ENCODE peak calls at places on chromosomes 2 and 18, in five cellular contexts. W is K562, R is HEK293T, C is HepG2, N is SK-N-SH. S is an unnamed sample.

GRCh38 chr2:8134105-8134903 is 547.6 kb upstream of the ID2 start:
- DNase-seq in R (no peak), N (no peak), C (peak), W (no peak), S (no peak)

GRCh38 chr18:40431071-40431998 is 1523.7 kb upstream of the PIK3C3 start:
- DNase-seq in N (no peak), R (peak), C (no peak), W (no peak), S (no peak)

GRCh38 chr2:233404227-233404626 is 49.9 kb downstream of the DGKD start:
- DNase-seq in R (peak), W (peak), C (peak), N (no peak), S (no peak)

GRCh38 chr2:118122768-118123335 is 34.6 kb downstream of the INSIG2 start:
- DNase-seq in N (no peak), C (no peak), R (no peak), W (no peak), S (peak)

GRCh38 chr18:39523281-39523680 is 1957.7 kb upstream of the CELF4 start:
- DNase-seq in N (no peak), C (peak), W (no peak), R (no peak), S (no peak)

GRCh38 chr2:12192762-12193161 is 446.3 kb downstream of the LPIN1 start:
- DNase-seq in N (no peak), R (no peak), W (no peak), C (no peak), S (no peak)

GRCh38 chr18:35236964-35237363 is 3.9 kb upstream of the ZNF397 start:
- DNase-seq in R (no peak), C (no peak), W (no peak), N (no peak), S (no peak)

GRCh38 chr2:24404582-24404981 is 44.2 kb upstream of the ITSN2 start:
- DNase-seq in C (no peak), W (no peak), R (no peak), N (no peak), S (no peak)

GRCh38 chr2:192307530-192307929 is 112.8 kb upstream of the TMEFF2 start:
- DNase-seq in W (no peak), C (no peak), N (no peak), R (no peak), S (no peak)

GRCh38 chr2:169038338-169038757 is 7.2 kb upstream of the ABCB11 start:
- DNase-seq in N (no peak), W (peak), C (no peak), R (no peak), S (peak)

GRCh38 chr2:39264733-39265132 is 21.0 kb upstream of the CDKL4 start:
- DNase-seq in W (no peak), R (peak), C (no peak), N (no peak), S (no peak)

GRCh38 chr18:34818069-34818468 is 108.0 kb downstream of the DTNA start:
- DNase-seq in W (no peak), R (no peak), N (no peak), C (no peak), S (no peak)

GRCh38 chr2:29215739-29216608 is 100.8 kb downstream of the CLIP4 start:
- DNase-seq in N (peak), W (no peak), R (no peak), C (no peak), S (no peak)

GRCh38 chr2:69097908-69098655 is 85.1 kb downstream of the ANTXR1 start:
- DNase-seq in N (no peak), C (no peak), W (peak), R (no peak), S (no peak)

GRCh38 chr18:32770181-32770650 is 2.6 kb downstream of the KLHL14 start:
- DNase-seq in W (no peak), N (peak), R (no peak), C (peak), S (no peak)

GRCh38 chr18:58605027-58606020 is 23.6 kb downstream of the ALPK2 start:
- DNase-seq in R (no peak), C (peak), N (no peak), W (no peak), S (peak)

GRCh38 chr18:23585007-23585871 is 1.1 kb downstream of the NPC1 start:
- DNase-seq in N (peak), W (peak), R (peak), C (peak), S (peak)

GRCh38 chr2:122749347-122749850 is 993.9 kb downstream of the TSN start:
- DNase-seq in C (no peak), R (no peak), N (no peak), W (no peak), S (no peak)

GRCh38 chr2:122737429-122738077 is 982.1 kb downstream of the TSN start:
- DNase-seq in N (no peak), R (no peak), W (no peak), C (no peak), S (peak)

GRCh38 chr2:239706407-239706806 is 305.6 kb upstream of the HDAC4 start:
- DNase-seq in N (no peak), R (no peak), W (no peak), C (no peak), S (no peak)

GRCh38 chr2:175080479-175080878 is 75.3 kb upstream of the CHN1 start:
- DNase-seq in R (peak), N (peak), W (no peak), C (no peak), S (no peak)

GRCh38 chr2:75146903-75147332 is 52.4 kb downstream of the TACR1 start:
- DNase-seq in C (peak), N (no peak), R (no peak), W (no peak), S (no peak)

GRCh38 chr18:8450898-8451665 is 158.2 kb upstream of the RAB12 start:
- DNase-seq in N (no peak), C (peak), W (peak), R (no peak), S (no peak)

GRCh38 chr2:150271952-150272351 is 215.5 kb downstream of the RND3 start:
- DNase-seq in N (no peak), W (no peak), R (no peak), C (no peak), S (no peak)

GRCh38 chr18:21489119-21489750 is 111.3 kb downstream of the ESCO1 start:
- DNase-seq in C (peak), W (peak), R (peak), N (peak), S (no peak)

GRCh38 chr18:74146756-74147155 is 878 bp downstream of the FBXO15 start:
- DNase-seq in W (no peak), C (no peak), N (no peak), R (no peak), S (no peak)
- TF ChIP-seq FOXM1 in W (no peak), C (no peak), N (no peak), R (no peak), S (no peak)

GRCh38 chr2:36485521-36485920 is 112.4 kb downstream of the FEZ2 start:
- DNase-seq in C (no peak), W (no peak), R (no peak), N (no peak), S (no peak)
- TF ChIP-seq FOXM1 in C (no peak), W (no peak), R (no peak), N (no peak), S (no peak)

GRCh38 chr2:237859082-237859433 is 365 bp upstream of the RAMP1 start:
- DNase-seq in R (no peak), C (no peak), N (no peak), W (no peak), S (no peak)
- TF ChIP-seq FOXM1 in R (no peak), C (no peak), N (no peak), W (no peak), S (no peak)

DNA sequence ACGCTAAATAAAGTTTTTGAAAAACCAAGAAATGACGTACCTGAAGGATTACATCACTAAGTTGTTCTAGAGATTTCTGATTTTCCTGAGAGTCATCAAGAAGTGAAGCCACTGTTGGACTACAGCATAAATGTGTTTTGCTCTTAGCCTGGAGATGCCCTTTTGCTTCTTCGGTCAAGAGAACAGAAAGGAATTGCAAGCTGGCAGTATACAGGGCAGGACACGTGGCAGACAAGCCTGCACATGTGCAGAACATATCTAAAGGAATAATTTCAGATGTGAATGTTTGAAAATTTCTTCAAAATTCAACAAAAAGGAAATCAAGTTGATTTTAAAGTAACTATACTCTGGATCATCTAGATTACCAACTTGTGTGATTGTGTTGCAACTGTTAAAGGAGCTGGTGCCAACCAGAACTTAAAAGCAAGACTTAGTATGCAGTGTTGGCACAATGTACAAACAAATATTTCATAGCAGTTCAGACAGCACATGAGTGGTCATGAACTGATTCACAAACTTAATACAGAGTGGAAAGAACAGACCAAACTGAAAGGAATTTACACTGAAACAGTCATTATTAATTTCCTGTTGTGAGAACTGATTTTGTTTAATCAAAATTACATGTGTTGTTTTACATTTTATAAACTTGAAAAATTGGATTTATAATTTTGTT is 100.4 kb upstream of the CD226 start:
- DNase-seq in N (no peak), C (no peak), W (no peak), R (no peak), S (no peak)
- TF ChIP-seq FOXM1 in N (no peak), C (no peak), W (no peak), R (no peak), S (no peak)

GRCh38 chr18:31487251-31488015 is 10.5 kb upstream of the DSG2 start:
- DNase-seq in W (no peak), R (no peak), C (peak), N (no peak), S (no peak)
- TF ChIP-seq FOXM1 in W (no peak), R (no peak), C (no peak), N (no peak), S (no peak)

DNA sequence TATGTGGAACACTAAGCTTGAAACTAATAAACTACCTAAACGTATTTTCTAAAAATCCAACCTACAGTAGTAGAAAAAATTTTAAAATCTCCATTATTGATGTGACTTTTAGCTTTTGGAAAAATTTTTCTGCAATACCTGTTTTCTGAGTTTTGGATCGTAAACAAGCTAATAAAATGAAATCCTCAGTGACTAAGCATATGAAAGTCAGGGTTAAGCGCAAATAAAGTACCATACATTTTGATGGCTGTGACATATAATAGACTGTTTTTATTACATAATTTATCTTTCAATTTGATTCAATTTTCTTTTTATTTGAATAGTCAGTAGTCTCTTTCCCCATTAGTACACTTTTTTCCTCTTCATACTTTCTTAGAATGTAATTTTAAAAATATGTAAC is 683.6 kb downstream of the NUP35 start:
- DNase-seq in C (no peak), W (no peak), N (no peak), R (no peak), S (no peak)
- TF ChIP-seq FOXM1 in C (no peak), W (no peak), N (no peak), R (no peak), S (no peak)